ENCODE peak calls at places on chromosome 4, in six cellular contexts. Q is AG08395, X is sciatic nerve, P is endodermal cell, A is mucosa of descending colon, R is H7. V is an unnamed sample.

GRCh38 chr4:126753592-126753991 is 879.2 kb upstream of the INTU start:
- DNase-seq in A (no peak), Q (no peak), R (no peak), X (no peak), P (no peak), V (no peak)

GRCh38 chr4:48137766-48138349 is 3.8 kb upstream of the TXK start:
- DNase-seq in R (no peak), Q (no peak), X (no peak), A (no peak), P (no peak), V (no peak)

GRCh38 chr4:184147858-184148799 is 69.5 kb downstream of the ENPP6 start:
- DNase-seq in R (no peak), X (no peak), A (no peak), P (no peak), Q (no peak), V (no peak)

GRCh38 chr4:127212701-127213100 is 420.1 kb upstream of the INTU start:
- DNase-seq in R (no peak), A (no peak), X (no peak), P (no peak), Q (no peak), V (no peak)

GRCh38 chr4:24032371-24032989 is 142.6 kb upstream of the PPARGC1A start:
- DNase-seq in R (no peak), X (no peak), A (peak; percentile 23), P (peak; percentile 60), Q (peak; percentile 35), V (no peak)

GRCh38 chr4:169005453-169006099 is 4.5 kb downstream of the CBR4 start:
- DNase-seq in A (no peak), P (no peak), R (no peak), Q (no peak), X (no peak), V (no peak)

GRCh38 chr4:8617486-8618040 is 25.0 kb downstream of the CPZ start:
- DNase-seq in Q (no peak), R (no peak), P (no peak), A (no peak), X (no peak), V (no peak)

GRCh38 chr4:168917150-168917779 is 92.8 kb downstream of the CBR4 start:
- DNase-seq in P (no peak), A (peak; percentile 48), X (no peak), R (no peak), Q (peak; percentile 58), V (no peak)

GRCh38 chr4:54233128-54233696 is 4.1 kb downstream of the PDGFRA start:
- DNase-seq in Q (peak; percentile 77), R (peak; percentile 95), A (peak; percentile 83), P (peak; percentile 95), X (peak; percentile 93), V (peak; percentile 41)

GRCh38 chr4:60128916-60129315 is 1071.2 kb upstream of the ADGRL3 start:
- DNase-seq in Q (no peak), R (no peak), X (no peak), A (no peak), P (no peak), V (no peak)

GRCh38 chr4:173538148-173538902 is 8.3 kb upstream of the HAND2 start:
- DNase-seq in A (no peak), X (no peak), R (peak; percentile 75), P (peak; percentile 75), Q (peak; percentile 25), V (no peak)

GRCh38 chr4:134470544-134470943 is 269.0 kb upstream of the PABPC4L start:
- DNase-seq in Q (no peak), R (peak; percentile 3), X (no peak), P (peak; percentile 73), A (peak; percentile 62), V (no peak)

GRCh38 chr4:1410491-1411325 is 4.5 kb upstream of the NKX1-1 start:
- DNase-seq in X (peak; percentile 74), P (peak; percentile 97), Q (peak; percentile 67), R (peak; percentile 98), A (peak; percentile 26), V (no peak)

GRCh38 chr4:10003666-10004065 is 17.6 kb downstream of the SLC2A9 start:
- DNase-seq in Q (no peak), R (no peak), A (no peak), X (no peak), P (no peak), V (no peak)

GRCh38 chr4:188008377-188008776 is 12.8 kb downstream of the ZFP42 start:
- DNase-seq in A (no peak), X (no peak), R (no peak), P (no peak), Q (peak; percentile 15), V (no peak)

GRCh38 chr4:38390962-38391361 is 273.0 kb upstream of the KLF3 start:
- DNase-seq in Q (no peak), P (no peak), R (no peak), A (no peak), X (no peak), V (no peak)

GRCh38 chr4:4639370-4639769 is 97.5 kb upstream of the STX18 start:
- DNase-seq in Q (no peak), R (no peak), X (no peak), A (no peak), P (no peak), V (no peak)

GRCh38 chr4:77881460-77882295 is 19.0 kb downstream of the MRPL1 start:
- DNase-seq in A (peak; percentile 37), X (no peak), P (no peak), R (no peak), Q (no peak), V (no peak)

GRCh38 chr4:173218411-173219125 is 50.0 kb downstream of the GALNT7 start:
- DNase-seq in R (no peak), X (no peak), A (no peak), P (no peak), Q (peak; percentile 24), V (no peak)

GRCh38 chr4:176400816-176401461 is 81.2 kb downstream of the SPCS3 start:
- DNase-seq in X (no peak), P (no peak), Q (peak; percentile 34), A (no peak), R (no peak), V (no peak)

GRCh38 chr4:187424636-187425035 is 570.9 kb upstream of the ZFP42 start:
- DNase-seq in A (no peak), X (no peak), Q (no peak), R (no peak), P (no peak), V (no peak)

GRCh38 chr4:7755529-7755928 is 184.1 kb downstream of the AFAP1 start:
- DNase-seq in R (no peak), X (no peak), P (no peak), Q (no peak), A (no peak), V (no peak)

GRCh38 chr4:52910115-52910514 is 48.0 kb downstream of the RASL11B start:
- DNase-seq in X (no peak), R (no peak), A (no peak), Q (no peak), P (no peak), V (no peak)

V was measured in activated T-helper 1 cell treated with Interleukin-2 at 50 U/mL for 16 hours.